ENCODE peak calls at places on chromosomes 5 and 9, in eight cellular contexts. U is ovary, J is Peyer's patch, P is OCI-LY7, Z is pancreas, S is ascending aorta, K is astrocyte, O is heart right ventricle. M is an unnamed sample.
A peak's percentile ranks its signal among the peaks of the same experiment; 100 is the strongest.

GRCh38 chr9:130191068-130191748 is 19.0 kb downstream of the NCS1 start:
- DNase-seq in J (no peak), S (no peak), U (no peak), K (no peak), Z (no peak), O (no peak), P (no peak), M (no peak)

GRCh38 chr9:86413966-86414880 is 60.0 kb upstream of the TUT7 start:
- DNase-seq in P (peak; percentile 27), J (no peak), Z (no peak), O (no peak), S (no peak), U (no peak), K (peak; percentile 12), M (no peak)

GRCh38 chr5:56516936-56517521 is 283.9 kb upstream of the ANKRD55 start:
- DNase-seq in Z (peak; percentile 41), U (no peak), O (peak; percentile 35), P (no peak), J (no peak), K (no peak), S (no peak), M (peak; percentile 34)

GRCh38 chr9:110623462-110624025 is 44.0 kb upstream of the SVEP1 start:
- DNase-seq in U (no peak), K (peak; percentile 16), Z (peak; percentile 57), J (no peak), P (peak; percentile 48), O (peak; percentile 51), S (no peak), M (peak; percentile 49)

GRCh38 chr9:81823672-81824554 is 104.3 kb upstream of the SPATA31D4 start:
- DNase-seq in Z (no peak), O (no peak), J (no peak), S (no peak), U (no peak), P (no peak), K (peak; percentile 28), M (no peak)

GRCh38 chr5:16721151-16722102 is 104.6 kb upstream of the RETREG1 start:
- DNase-seq in O (no peak), P (no peak), S (no peak), Z (peak; percentile 51), J (no peak), K (no peak), U (no peak), M (no peak)

GRCh38 chr5:52269853-52270252 is 517.9 kb upstream of the ITGA1 start:
- DNase-seq in J (no peak), O (no peak), P (no peak), K (no peak), U (no peak), Z (no peak), S (no peak), M (no peak)

GRCh38 chr9:2276296-2276695 is 261.1 kb downstream of the SMARCA2 start:
- DNase-seq in J (no peak), K (no peak), U (no peak), S (no peak), O (no peak), Z (no peak), P (no peak), M (no peak)

GRCh38 chr9:69173497-69173890 is 583 bp upstream of the TJP2 start:
- DNase-seq in S (no peak), O (no peak), J (no peak), Z (no peak), U (no peak), P (no peak), K (no peak), M (no peak)

GRCh38 chr9:137505421-137506140 is 44.6 kb downstream of the PNPLA7 start:
- DNase-seq in U (no peak), S (no peak), O (no peak), J (no peak), Z (no peak), P (no peak), K (no peak), M (no peak)

GRCh38 chr5:30113542-30113941 is 1079.9 kb upstream of the CDH6 start:
- DNase-seq in J (no peak), K (no peak), P (no peak), S (no peak), O (no peak), Z (no peak), U (no peak), M (no peak)

GRCh38 chr9:90767523-90768100 is 34.0 kb upstream of the SYK start:
- DNase-seq in K (no peak), J (no peak), U (no peak), O (no peak), S (no peak), P (peak; percentile 66), Z (no peak), M (no peak)

DNA sequence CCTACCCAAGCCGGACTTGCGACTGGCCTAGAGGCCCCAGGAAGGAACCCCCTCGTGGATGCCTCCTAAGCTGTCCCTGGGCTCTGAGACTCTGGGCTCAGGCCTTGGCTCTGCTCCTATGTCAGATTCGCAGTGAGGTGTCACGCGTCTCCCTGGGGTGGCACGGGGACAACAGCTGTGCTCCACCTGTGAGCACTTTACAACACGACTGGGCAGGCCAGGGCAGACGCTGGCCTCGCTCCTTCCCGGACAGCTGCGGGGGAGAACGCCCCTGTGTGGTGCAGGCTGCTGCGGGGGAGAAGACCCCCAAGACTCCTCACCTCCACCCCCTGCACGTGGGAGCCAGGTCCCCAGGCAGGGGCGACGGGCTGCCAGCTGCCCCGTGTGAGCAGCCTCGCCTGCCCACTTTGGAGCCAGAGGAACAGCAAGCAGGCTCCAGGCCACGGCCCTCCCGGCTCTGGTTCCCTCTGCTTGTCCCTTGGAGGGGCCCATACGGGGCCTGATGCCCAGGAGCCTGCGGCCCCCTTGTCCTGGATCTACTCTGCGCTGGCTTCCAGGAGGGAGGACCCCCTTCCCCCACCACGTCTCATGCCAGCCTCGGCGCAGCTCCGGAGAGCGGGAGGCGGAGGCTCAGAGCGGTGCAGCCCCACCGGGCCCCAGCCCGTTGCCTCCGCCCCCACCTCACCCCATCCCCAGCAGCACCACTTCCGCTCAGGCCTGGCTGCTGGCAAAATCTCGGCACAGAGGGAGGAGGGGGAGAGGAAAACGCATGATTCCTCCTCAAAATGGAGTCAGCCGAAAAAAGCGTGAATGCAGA is 36.0 kb downstream of the SARDH start:
- DNase-seq in P (peak; percentile 88), S (no peak), O (no peak), U (peak; percentile 75), K (peak; percentile 15), J (peak; percentile 65), Z (no peak), M (no peak)
- H3K4me1 ChIP-seq in P (peaks cover 83% of the 10 kb centered on the region), S (no peaks in the 10 kb centered on the region), O (peaks cover 31% of the 10 kb centered on the region), U (peaks cover 13% of the 10 kb centered on the region), K (peaks cover 25% of the 10 kb centered on the region), J (peaks cover 6% of the 10 kb centered on the region), Z (no peaks in the 10 kb centered on the region), M (no peaks in the 10 kb centered on the region)

GRCh38 chr9:37975639-37976038 is 71.7 kb upstream of the SLC25A51 start:
- DNase-seq in O (no peak), U (no peak), J (no peak), P (no peak), S (no peak), K (no peak), Z (no peak), M (no peak)

GRCh38 chr9:37971691-37972090 is 67.8 kb upstream of the SLC25A51 start:
- DNase-seq in S (no peak), O (no peak), Z (no peak), P (no peak), K (no peak), U (no peak), J (no peak), M (no peak)

GRCh38 chr9:37972346-37972745 is 68.4 kb upstream of the SLC25A51 start:
- DNase-seq in U (no peak), K (no peak), O (no peak), S (no peak), P (no peak), J (no peak), Z (peak; percentile 53), M (no peak)

GRCh38 chr9:37976714-37977477 is 73.0 kb upstream of the SLC25A51 start:
- DNase-seq in S (no peak), O (no peak), J (no peak), K (peak; percentile 97), U (no peak), P (no peak), Z (peak; percentile 73), M (peak; percentile 81)

DNA sequence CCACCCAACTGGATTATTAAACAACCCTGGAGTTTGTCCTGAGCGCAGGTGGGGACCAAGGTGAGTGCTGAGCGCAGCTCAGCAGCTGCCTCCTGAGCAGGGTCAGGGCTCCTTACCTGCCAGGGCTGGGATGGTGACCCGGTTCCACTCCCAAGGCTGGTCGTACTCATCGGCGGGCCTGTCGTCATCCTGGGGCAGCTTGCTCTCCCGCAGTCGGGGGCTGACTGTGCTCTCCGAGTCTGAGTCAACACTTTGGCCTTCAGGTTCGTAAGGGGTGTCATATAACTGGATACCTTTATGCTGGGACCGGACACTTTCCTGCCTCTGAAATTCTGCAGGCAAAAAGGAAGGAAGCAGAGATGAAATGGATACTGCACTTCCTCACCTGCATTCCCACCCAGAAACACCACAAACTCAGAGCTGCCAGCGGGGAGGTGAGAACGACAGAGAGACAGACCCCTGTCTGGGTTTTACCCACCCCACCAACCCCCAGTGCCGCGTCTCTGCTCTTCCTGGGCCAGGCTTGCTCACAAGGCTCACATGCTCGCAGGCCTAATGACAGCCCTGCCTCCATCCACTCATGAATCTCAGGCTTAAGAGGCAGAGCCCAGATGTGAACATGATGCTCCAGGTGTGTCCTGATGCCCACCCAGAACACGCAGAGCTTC is 70.7 kb upstream of the SLC25A51 start:
- DNase-seq in Z (no peak), J (no peak), O (no peak), S (no peak), K (peak; percentile 82), P (no peak), U (no peak), M (no peak)
- H3K27ac ChIP-seq in Z (no peak overlapping the region), J (no peak overlapping the region), O (no peak overlapping the region), S (no peak overlapping the region), K (peak overlapping the region; percentile 76), P (no peak overlapping the region), U (no peak overlapping the region), M (no peak overlapping the region)

GRCh38 chr9:89431930-89432725 is 65.8 kb downstream of the SEMA4D start:
- DNase-seq in P (no peak), J (no peak), S (no peak), U (no peak), O (no peak), K (no peak), Z (no peak), M (no peak)
- H3K4me1 ChIP-seq in P (peaks cover 78% of the 10 kb centered on the region), J (peaks cover 34% of the 10 kb centered on the region), S (no peaks in the 10 kb centered on the region), U (peaks cover 5% of the 10 kb centered on the region), O (peaks cover 13% of the 10 kb centered on the region), K (peaks cover 15% of the 10 kb centered on the region), Z (no peaks in the 10 kb centered on the region), M (peaks cover 14% of the 10 kb centered on the region)

GRCh38 chr5:107554776-107555424 is 115.8 kb downstream of the EFNA5 start:
- DNase-seq in K (no peak), J (no peak), U (no peak), O (no peak), P (peak; percentile 17), Z (no peak), S (no peak), M (no peak)

GRCh38 chr5:107558951-107559350 is 111.8 kb downstream of the EFNA5 start:
- DNase-seq in O (no peak), K (no peak), S (no peak), Z (no peak), U (no peak), J (no peak), P (no peak), M (no peak)

GRCh38 chr5:107555425-107556090 is 115.2 kb downstream of the EFNA5 start:
- DNase-seq in P (no peak), J (no peak), S (no peak), K (peak; percentile 59), Z (no peak), U (no peak), O (no peak), M (no peak)

GRCh38 chr5:107556575-107556974 is 114.2 kb downstream of the EFNA5 start:
- DNase-seq in U (no peak), P (no peak), Z (no peak), K (no peak), S (no peak), O (no peak), J (no peak), M (no peak)

GRCh38 chr5:107557051-107557658 is 113.6 kb downstream of the EFNA5 start:
- DNase-seq in O (peak; percentile 64), S (no peak), J (no peak), P (no peak), Z (peak; percentile 27), K (peak; percentile 50), U (no peak), M (peak; percentile 68)
- H3K27ac ChIP-seq in O (peak overlapping the region; percentile 56), S (no peak overlapping the region), J (no peak overlapping the region), P (no peak overlapping the region), Z (no peak overlapping the region), K (no peak overlapping the region), U (no peak overlapping the region), M (no peak overlapping the region)